ENCODE peak calls at places on chromosomes 7 and 10, in ten cellular contexts. One of them, this sample, is unnamed.

GRCh38 chr10:14533295-14533694 is 202.6 kb upstream of the FRMD4A start:
- DNase-seq in T-helper 22 cell: no peak
- DNase-seq in central memory CD8-positive, alpha-beta T cell: no peak
- DNase-seq in CD4-positive, alpha-beta memory T cell: no peak
- DNase-seq in adipocyte: no peak
- DNase-seq in AML-193: no peak
- DNase-seq in activated CD4-positive, alpha-beta T cell treated with anti-CD3 and anti-CD28 coated beads, Interleukin-2, amount 10 ng/mL, durations not matched to agents 24 days and 14 days: no peak
- DNase-seq in neural crest cell: no peak
- DNase-seq in activated naive CD8-positive, alpha-beta T cell treated with anti-CD3 and anti-CD28 coated beads for 36 hours: no peak
- DNase-seq in progenitor cell of endocrine pancreas: no peak
- DNase-seq in this sample: no peak

GRCh38 chr10:22053048-22053447 is 49.5 kb upstream of the DNAJC1 start:
- DNase-seq in progenitor cell of endocrine pancreas: no peak
- DNase-seq in neural crest cell: peak
- DNase-seq in adipocyte: no peak
- DNase-seq in T-helper 22 cell: no peak
- DNase-seq in activated CD4-positive, alpha-beta T cell treated with anti-CD3 and anti-CD28 coated beads, Interleukin-2, amount 10 ng/mL, durations not matched to agents 24 days and 14 days: no peak
- DNase-seq in activated naive CD8-positive, alpha-beta T cell treated with anti-CD3 and anti-CD28 coated beads for 36 hours: no peak
- DNase-seq in AML-193: no peak
- DNase-seq in CD4-positive, alpha-beta memory T cell: no peak
- DNase-seq in central memory CD8-positive, alpha-beta T cell: no peak
- DNase-seq in this sample: no peak

GRCh38 chr7:16916111-16916639 is 34.4 kb upstream of the AGR3 start:
- DNase-seq in activated naive CD8-positive, alpha-beta T cell treated with anti-CD3 and anti-CD28 coated beads for 36 hours: no peak
- DNase-seq in CD4-positive, alpha-beta memory T cell: no peak
- DNase-seq in adipocyte: peak
- DNase-seq in neural crest cell: no peak
- DNase-seq in AML-193: no peak
- DNase-seq in T-helper 22 cell: no peak
- DNase-seq in activated CD4-positive, alpha-beta T cell treated with anti-CD3 and anti-CD28 coated beads, Interleukin-2, amount 10 ng/mL, durations not matched to agents 24 days and 14 days: no peak
- DNase-seq in central memory CD8-positive, alpha-beta T cell: no peak
- DNase-seq in progenitor cell of endocrine pancreas: no peak
- DNase-seq in this sample: peak

GRCh38 chr7:37081436-37081835 is 357.1 kb upstream of the AOAH start:
- DNase-seq in AML-193: no peak
- DNase-seq in progenitor cell of endocrine pancreas: no peak
- DNase-seq in CD4-positive, alpha-beta memory T cell: no peak
- DNase-seq in activated naive CD8-positive, alpha-beta T cell treated with anti-CD3 and anti-CD28 coated beads for 36 hours: peak
- DNase-seq in activated CD4-positive, alpha-beta T cell treated with anti-CD3 and anti-CD28 coated beads, Interleukin-2, amount 10 ng/mL, durations not matched to agents 24 days and 14 days: no peak
- DNase-seq in T-helper 22 cell: no peak
- DNase-seq in adipocyte: no peak
- DNase-seq in central memory CD8-positive, alpha-beta T cell: no peak
- DNase-seq in neural crest cell: no peak
- DNase-seq in this sample: no peak

GRCh38 chr10:92773776-92774175 is 74.5 kb upstream of the EXOC6 start:
- DNase-seq in neural crest cell: no peak
- DNase-seq in AML-193: no peak
- DNase-seq in activated naive CD8-positive, alpha-beta T cell treated with anti-CD3 and anti-CD28 coated beads for 36 hours: no peak
- DNase-seq in adipocyte: peak
- DNase-seq in central memory CD8-positive, alpha-beta T cell: no peak
- DNase-seq in activated CD4-positive, alpha-beta T cell treated with anti-CD3 and anti-CD28 coated beads, Interleukin-2, amount 10 ng/mL, durations not matched to agents 24 days and 14 days: no peak
- DNase-seq in CD4-positive, alpha-beta memory T cell: no peak
- DNase-seq in T-helper 22 cell: no peak
- DNase-seq in progenitor cell of endocrine pancreas: no peak
- DNase-seq in this sample: no peak

GRCh38 chr10:74117738-74118137 is 32.9 kb downstream of the AP3M1 start:
- DNase-seq in T-helper 22 cell: no peak
- DNase-seq in activated naive CD8-positive, alpha-beta T cell treated with anti-CD3 and anti-CD28 coated beads for 36 hours: peak
- DNase-seq in central memory CD8-positive, alpha-beta T cell: no peak
- DNase-seq in activated CD4-positive, alpha-beta T cell treated with anti-CD3 and anti-CD28 coated beads, Interleukin-2, amount 10 ng/mL, durations not matched to agents 24 days and 14 days: no peak
- DNase-seq in CD4-positive, alpha-beta memory T cell: no peak
- DNase-seq in progenitor cell of endocrine pancreas: no peak
- DNase-seq in adipocyte: no peak
- DNase-seq in AML-193: no peak
- DNase-seq in neural crest cell: no peak
- DNase-seq in this sample: no peak

GRCh38 chr7:100545636-100546128 is 6.7 kb downstream of the AGFG2 start:
- DNase-seq in progenitor cell of endocrine pancreas: no peak
- DNase-seq in AML-193: no peak
- DNase-seq in CD4-positive, alpha-beta memory T cell: peak
- DNase-seq in adipocyte: peak
- DNase-seq in neural crest cell: no peak
- DNase-seq in activated naive CD8-positive, alpha-beta T cell treated with anti-CD3 and anti-CD28 coated beads for 36 hours: peak
- DNase-seq in activated CD4-positive, alpha-beta T cell treated with anti-CD3 and anti-CD28 coated beads, Interleukin-2, amount 10 ng/mL, durations not matched to agents 24 days and 14 days: peak
- DNase-seq in T-helper 22 cell: peak
- DNase-seq in central memory CD8-positive, alpha-beta T cell: no peak
- DNase-seq in this sample: peak

GRCh38 chr10:23141995-23142394 is 46.6 kb downstream of the MSRB2 start:
- DNase-seq in adipocyte: no peak
- DNase-seq in activated naive CD8-positive, alpha-beta T cell treated with anti-CD3 and anti-CD28 coated beads for 36 hours: no peak
- DNase-seq in AML-193: no peak
- DNase-seq in CD4-positive, alpha-beta memory T cell: no peak
- DNase-seq in T-helper 22 cell: no peak
- DNase-seq in neural crest cell: no peak
- DNase-seq in progenitor cell of endocrine pancreas: no peak
- DNase-seq in central memory CD8-positive, alpha-beta T cell: no peak
- DNase-seq in activated CD4-positive, alpha-beta T cell treated with anti-CD3 and anti-CD28 coated beads, Interleukin-2, amount 10 ng/mL, durations not matched to agents 24 days and 14 days: peak
- DNase-seq in this sample: no peak

GRCh38 chr10:8041284-8042031 is 13.0 kb upstream of the GATA3 start:
- DNase-seq in activated CD4-positive, alpha-beta T cell treated with anti-CD3 and anti-CD28 coated beads, Interleukin-2, amount 10 ng/mL, durations not matched to agents 24 days and 14 days: no peak
- DNase-seq in AML-193: no peak
- DNase-seq in activated naive CD8-positive, alpha-beta T cell treated with anti-CD3 and anti-CD28 coated beads for 36 hours: no peak
- DNase-seq in central memory CD8-positive, alpha-beta T cell: no peak
- DNase-seq in CD4-positive, alpha-beta memory T cell: no peak
- DNase-seq in adipocyte: no peak
- DNase-seq in neural crest cell: no peak
- DNase-seq in T-helper 22 cell: no peak
- DNase-seq in progenitor cell of endocrine pancreas: no peak
- DNase-seq in this sample: no peak

GRCh38 chr7:13448243-13448642 is 541.2 kb downstream of the ETV1 start:
- DNase-seq in T-helper 22 cell: no peak
- DNase-seq in adipocyte: no peak
- DNase-seq in central memory CD8-positive, alpha-beta T cell: no peak
- DNase-seq in CD4-positive, alpha-beta memory T cell: no peak
- DNase-seq in activated CD4-positive, alpha-beta T cell treated with anti-CD3 and anti-CD28 coated beads, Interleukin-2, amount 10 ng/mL, durations not matched to agents 24 days and 14 days: no peak
- DNase-seq in progenitor cell of endocrine pancreas: no peak
- DNase-seq in activated naive CD8-positive, alpha-beta T cell treated with anti-CD3 and anti-CD28 coated beads for 36 hours: no peak
- DNase-seq in AML-193: no peak
- DNase-seq in neural crest cell: no peak
- DNase-seq in this sample: no peak

GRCh38 chr7:27147211-27148030 is at the start of gene HOXA6:
- DNase-seq in T-helper 22 cell: no peak
- DNase-seq in activated CD4-positive, alpha-beta T cell treated with anti-CD3 and anti-CD28 coated beads, Interleukin-2, amount 10 ng/mL, durations not matched to agents 24 days and 14 days: no peak
- DNase-seq in progenitor cell of endocrine pancreas: no peak
- DNase-seq in central memory CD8-positive, alpha-beta T cell: no peak
- DNase-seq in AML-193: no peak
- DNase-seq in activated naive CD8-positive, alpha-beta T cell treated with anti-CD3 and anti-CD28 coated beads for 36 hours: no peak
- DNase-seq in CD4-positive, alpha-beta memory T cell: no peak
- DNase-seq in adipocyte: no peak
- DNase-seq in neural crest cell: no peak
- DNase-seq in this sample: peak

GRCh38 chr7:117667456-117667855 is 187.6 kb downstream of the CFTR start:
- DNase-seq in activated CD4-positive, alpha-beta T cell treated with anti-CD3 and anti-CD28 coated beads, Interleukin-2, amount 10 ng/mL, durations not matched to agents 24 days and 14 days: no peak
- DNase-seq in CD4-positive, alpha-beta memory T cell: no peak
- DNase-seq in progenitor cell of endocrine pancreas: no peak
- DNase-seq in T-helper 22 cell: no peak
- DNase-seq in neural crest cell: no peak
- DNase-seq in AML-193: no peak
- DNase-seq in activated naive CD8-positive, alpha-beta T cell treated with anti-CD3 and anti-CD28 coated beads for 36 hours: no peak
- DNase-seq in adipocyte: peak
- DNase-seq in central memory CD8-positive, alpha-beta T cell: no peak
- DNase-seq in this sample: no peak